ENCODE peak calls at places on chromosomes 3 and 15, in six cellular contexts. U is GM12891, C is dorsolateral prefrontal cortex, M is bronchial epithelial cell, A is lower lobe of right lung, F is right cardiac atrium. G is an unnamed sample.

GRCh38 chr3:69386535-69387385 is 872 bp upstream of the FRMD4B start:
- DNase-seq in U (no peak), C (no peak), M (peak), A (no peak), F (no peak), G (no peak)

GRCh38 chr3:42185044-42185443 is 80.9 kb downstream of the CCK start:
- DNase-seq in U (no peak), C (peak), M (peak), A (no peak), F (no peak), G (no peak)

GRCh38 chr15:41985236-41986160 is 13.1 kb upstream of the EHD4 start:
- DNase-seq in U (no peak), C (no peak), M (no peak), A (no peak), F (no peak), G (no peak)

GRCh38 chr3:135368316-135368715 is 573.3 kb downstream of the EPHB1 start:
- DNase-seq in U (no peak), C (no peak), M (no peak), A (no peak), F (no peak), G (no peak)

GRCh38 chr3:129687586-129688125 is 81.2 kb upstream of the PLXND1 start:
- DNase-seq in U (no peak), C (no peak), M (no peak), A (no peak), F (no peak), G (no peak)

GRCh38 chr3:152909180-152909883 is 74.4 kb downstream of the P2RY1 start:
- DNase-seq in U (no peak), C (no peak), M (peak), A (no peak), F (peak), G (no peak)

GRCh38 chr3:72342450-72342849 is 505.8 kb downstream of the SHQ1 start:
- DNase-seq in U (no peak), C (no peak), M (no peak), A (no peak), F (no peak), G (no peak)

GRCh38 chr3:43689766-43690399 is 855 bp upstream of the ABHD5 start:
- DNase-seq in U (no peak), C (no peak), M (peak), A (no peak), F (no peak), G (no peak)

GRCh38 chr3:138842483-138843188 is 7.9 kb upstream of the PIK3CB start:
- DNase-seq in U (peak), C (no peak), M (no peak), A (no peak), F (no peak), G (peak)

GRCh38 chr15:67225336-67225735 is 29.1 kb downstream of the AAGAB start:
- DNase-seq in U (no peak), C (no peak), M (peak), A (no peak), F (no peak), G (no peak)

GRCh38 chr3:138114988-138115971 is at the start of gene DZIP1L:
- DNase-seq in U (peak), C (peak), M (peak), A (peak), F (peak), G (peak)

GRCh38 chr15:100572362-100572983 is 29.5 kb downstream of the LINS1 start:
- DNase-seq in U (no peak), C (no peak), M (peak), A (no peak), F (no peak), G (no peak)

GRCh38 chr15:48802867-48803266 is 8.0 kb downstream of the CEP152 start:
- DNase-seq in U (no peak), C (no peak), M (peak), A (no peak), F (no peak), G (no peak)

GRCh38 chr3:149333518-149333859 is at the start of gene TM4SF18:
- DNase-seq in U (no peak), C (no peak), M (no peak), A (no peak), F (no peak), G (no peak)

GRCh38 chr3:149599236-149599635 is 58.6 kb downstream of the WWTR1 start:
- DNase-seq in U (no peak), C (no peak), M (no peak), A (no peak), F (peak), G (no peak)

GRCh38 chr3:159884661-159885402 is 103.8 kb upstream of the IL12A start:
- DNase-seq in U (peak), C (no peak), M (peak), A (no peak), F (no peak), G (no peak)

GRCh38 chr3:25674670-25675069 is 10.0 kb upstream of the TOP2B start:
- DNase-seq in U (no peak), C (no peak), M (no peak), A (no peak), F (no peak), G (no peak)

GRCh38 chr3:85737846-85738245 is 779.1 kb downstream of the CADM2 start:
- DNase-seq in U (no peak), C (no peak), M (peak), A (no peak), F (no peak), G (no peak)

GRCh38 chr3:196620228-196620627 is 19.3 kb upstream of the NRROS start:
- DNase-seq in U (no peak), C (no peak), M (no peak), A (peak), F (peak), G (no peak)

GRCh38 chr3:116702370-116702769 is 7.2 kb upstream of the TUSC7 start:
- DNase-seq in U (no peak), C (no peak), M (no peak), A (no peak), F (no peak), G (no peak)

GRCh38 chr15:43872416-43873020 is 45.7 kb downstream of the WDR76 start:
- DNase-seq in U (no peak), C (peak), M (peak), A (no peak), F (no peak), G (no peak)

GRCh38 chr3:117404756-117405155 is 695.2 kb downstream of the TUSC7 start:
- DNase-seq in U (no peak), C (no peak), M (no peak), A (no peak), F (no peak), G (no peak)

GRCh38 chr3:4533489-4534443 is 40.6 kb downstream of the ITPR1 start:
- DNase-seq in U (no peak), C (no peak), M (no peak), A (peak), F (peak), G (no peak)

GRCh38 chr3:103393395-103394186 is 958.8 kb downstream of the ZPLD1 start:
- DNase-seq in U (no peak), C (no peak), M (no peak), A (no peak), F (no peak), G (no peak)

GRCh38 chr3:71629289-71630252 is 46.0 kb upstream of the FOXP1 start:
- DNase-seq in U (no peak), C (no peak), M (no peak), A (peak), F (peak), G (no peak)

GRCh38 chr15:70095387-70096214 is 2.1 kb downstream of the TLE3 start:
- DNase-seq in U (no peak), C (no peak), M (no peak), A (peak), F (peak), G (no peak)

GRCh38 chr3:47964740-47965139 is 51.5 kb downstream of the MAP4 start:
- DNase-seq in U (no peak), C (no peak), M (no peak), A (no peak), F (no peak), G (no peak)

GRCh38 chr3:9279959-9280358 is 30.5 kb upstream of the SRGAP3 start:
- DNase-seq in U (no peak), C (no peak), M (peak), A (no peak), F (no peak), G (no peak)

GRCh38 chr3:134754768-134755559 is 40.1 kb upstream of the EPHB1 start:
- DNase-seq in U (peak), C (no peak), M (peak), A (no peak), F (no peak), G (peak)

GRCh38 chr15:74978503-74978902 is 16.9 kb upstream of the SCAMP5 start:
- DNase-seq in U (no peak), C (peak), M (peak), A (no peak), F (no peak), G (no peak)

GRCh38 chr3:46566040-46566631 is at the start of gene LRRC2:
- DNase-seq in U (peak), C (peak), M (peak), A (no peak), F (peak), G (no peak)

G was measured in GM18507.